ENCODE peak calls at places on chromosomes 6 and 20, in eight cellular contexts. N is OCI-LY7, W is PC-3, G is GM23248, D is neural progenitor cell, R is hepatocyte, Q is SK-N-SH, C is GM23338. Y is an unnamed sample.

GRCh38 chr6:31114970-31115849 is 610 bp downstream of the PSORS1C1 start:
- DNase-seq in N (no peak), W (peak; percentile 72), G (peak; percentile 84), D (no peak), R (peak; percentile 53), Q (no peak), C (peak; percentile 70), Y (no peak)

GRCh38 chr20:46088409-46089075 is 1.2 kb downstream of the NCOA5 start:
- DNase-seq in N (peak; percentile 61), W (peak; percentile 68), G (peak; percentile 59), D (peak; percentile 26), R (peak; percentile 28), Q (no peak), C (peak; percentile 8), Y (peak; percentile 45)

GRCh38 chr20:16712541-16712947 is 17.3 kb upstream of the SNRPB2 start:
- DNase-seq in N (no peak), W (no peak), G (no peak), D (no peak), R (no peak), Q (no peak), C (no peak), Y (no peak)

GRCh38 chr20:39453890-39454289 is 491.7 kb downstream of the DHX35 start:
- DNase-seq in N (no peak), W (no peak), G (no peak), D (peak; percentile 80), R (no peak), Q (no peak), C (no peak), Y (no peak)

GRCh38 chr20:20604907-20605306 is 107.5 kb downstream of the RALGAPA2 start:
- DNase-seq in N (no peak), W (no peak), G (no peak), D (no peak), R (no peak), Q (no peak), C (no peak), Y (no peak)

GRCh38 chr20:36093025-36093803 is 61.3 kb upstream of the EPB41L1 start:
- DNase-seq in N (no peak), W (peak; percentile 52), G (peak; percentile 64), D (peak; percentile 41), R (peak; percentile 72), Q (peak; percentile 66), C (no peak), Y (no peak)

GRCh38 chr6:3822747-3823445 is 26.3 kb upstream of the FAM50B start:
- DNase-seq in N (no peak), W (peak; percentile 84), G (peak; percentile 34), D (no peak), R (no peak), Q (no peak), C (no peak), Y (no peak)

GRCh38 chr6:6857528-6857927 is 250.2 kb upstream of the RREB1 start:
- DNase-seq in N (no peak), W (no peak), G (no peak), D (no peak), R (no peak), Q (no peak), C (no peak), Y (no peak)

GRCh38 chr6:37381579-37381978 is 27.8 kb downstream of the RNF8 start:
- DNase-seq in N (peak; percentile 83), W (peak; percentile 88), G (peak; percentile 67), D (peak; percentile 70), R (peak; percentile 84), Q (peak; percentile 47), C (peak; percentile 91), Y (peak; percentile 97)

GRCh38 chr20:36836591-36837329 is 39.2 kb upstream of the TLDC2 start:
- DNase-seq in N (peak; percentile 91), W (peak; percentile 64), G (peak; percentile 63), D (peak; percentile 81), R (peak; percentile 71), Q (peak; percentile 77), C (peak; percentile 96), Y (peak; percentile 52)

DNA sequence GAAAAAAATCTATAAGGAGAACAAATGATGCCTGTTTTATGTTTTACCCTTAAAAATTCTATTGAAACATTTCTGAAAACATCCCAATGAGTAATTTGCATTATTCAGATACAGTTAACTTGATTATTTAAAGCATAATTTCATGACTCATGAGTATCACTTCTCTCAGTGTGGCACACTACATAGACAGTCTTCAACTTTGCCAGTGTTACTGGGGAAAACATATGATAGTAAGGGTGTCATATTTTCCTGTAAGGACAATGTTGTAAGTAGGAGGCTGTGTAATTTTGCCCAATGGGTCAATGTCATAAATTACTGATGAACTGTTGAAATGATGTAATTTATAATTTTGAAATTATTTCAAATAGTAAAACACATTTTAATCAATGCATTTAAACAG is 125.6 kb downstream of the PHACTR1 start:
- DNase-seq in N (no peak), W (no peak), G (peak; percentile 8), D (no peak), R (no peak), Q (no peak), C (no peak), Y (no peak)
- TF ChIP-seq EZH2phosphoT487 in N (no peak), W (no peak), G (no peak), D (no peak), R (no peak), Q (no peak), C (no peak), Y (no peak)

GRCh38 chr6:90187437-90188049 is 109.1 kb downstream of the BACH2 start:
- DNase-seq in N (peak; percentile 49), W (no peak), G (no peak), D (no peak), R (no peak), Q (peak; percentile 38), C (no peak), Y (no peak)
- H3K27ac ChIP-seq in N (peak overlapping the region; percentile 35), W (no peak overlapping the region), G (no peak overlapping the region), D (no peak overlapping the region), R (peak overlapping the region; percentile 39), Q (peak overlapping the region; percentile 73), C (no peak overlapping the region), Y (no peak overlapping the region)

DNA sequence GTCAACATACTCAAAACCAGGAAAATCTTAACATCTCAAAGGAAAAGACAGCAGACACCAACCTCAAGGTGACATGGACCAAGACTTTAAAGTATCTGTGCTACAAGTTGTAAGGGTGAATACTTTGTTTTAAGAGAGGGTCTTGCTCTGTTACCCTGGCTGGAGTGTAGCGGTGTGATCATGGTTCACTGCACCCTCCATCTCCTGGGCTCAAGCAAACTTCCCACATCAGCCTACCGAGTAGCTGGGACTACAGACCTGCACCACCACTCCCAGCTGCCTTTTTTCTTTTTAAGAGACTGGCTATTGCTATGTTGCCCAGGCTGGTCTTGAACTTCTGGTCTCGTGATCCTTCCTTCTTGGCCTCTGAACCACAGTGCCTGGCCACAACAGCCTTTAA is 9.7 kb downstream of the AMD1 start:
- DNase-seq in N (no peak), W (no peak), G (no peak), D (no peak), R (no peak), Q (no peak), C (no peak), Y (no peak)
- H3K4me2 ChIP-seq in N (peak overlapping the region; percentile 13), W (no peak overlapping the region), G (no peak overlapping the region), D (no peak overlapping the region), R (no peak overlapping the region), Q (no peak overlapping the region), C (peak overlapping the region; percentile 63), Y (no peak overlapping the region)

DNA sequence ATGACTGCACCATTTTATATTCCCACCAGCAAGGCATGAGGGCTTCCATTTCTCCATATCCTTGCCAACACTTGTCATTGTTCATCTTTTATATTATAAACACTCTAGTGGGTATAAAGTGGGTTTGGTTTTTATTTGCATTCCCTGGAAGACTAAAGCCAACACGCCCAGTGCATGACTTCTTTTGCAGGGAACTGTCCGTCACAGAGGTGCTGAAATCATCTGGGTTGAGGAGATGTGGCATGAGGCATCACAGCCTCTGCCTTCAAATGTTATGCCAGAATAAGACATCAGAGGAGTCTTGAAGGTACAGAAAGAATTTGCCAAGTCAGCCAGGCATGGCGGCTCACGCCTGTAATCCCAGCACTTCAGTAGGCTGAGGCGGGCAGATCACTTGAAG is 29.9 kb upstream of the FAM210B start:
- DNase-seq in N (peak; percentile 12), W (peak; percentile 57), G (peak; percentile 47), D (peak; percentile 51), R (peak; percentile 45), Q (no peak), C (no peak), Y (peak; percentile 47)
- TF ChIP-seq EZH2phosphoT487 in N (no peak), W (no peak), G (no peak), D (no peak), R (no peak), Q (no peak), C (no peak), Y (no peak)

DNA sequence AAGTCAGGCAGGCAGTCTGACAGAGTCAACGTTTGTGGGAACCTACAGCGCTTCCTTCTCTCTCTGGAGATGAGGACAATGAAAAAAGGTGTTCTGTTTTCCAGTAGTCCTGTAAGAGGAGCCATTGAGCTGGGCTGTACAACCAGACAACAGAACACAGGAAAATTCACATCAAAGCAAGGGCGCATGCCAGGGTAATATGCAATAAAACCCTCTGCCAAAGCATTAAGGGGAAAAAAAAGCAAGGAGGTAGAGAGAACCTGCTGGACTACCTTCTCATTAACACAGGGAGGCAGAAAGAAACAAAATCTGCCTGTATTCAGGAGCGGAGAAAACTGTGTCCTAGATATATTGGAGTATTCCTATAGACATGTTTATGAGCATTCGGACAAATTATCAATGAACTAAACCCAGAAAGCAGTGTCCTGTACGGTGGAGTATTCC is 1.3 kb downstream of the RNF24 start:
- DNase-seq in N (peak; percentile 48), W (peak; percentile 97), G (peak; percentile 90), D (peak; percentile 55), R (peak; percentile 82), Q (peak; percentile 61), C (peak; percentile 33), Y (peak; percentile 74)
- H3K27ac ChIP-seq in N (no peak overlapping the region), W (peak overlapping the region; percentile 9), G (peak overlapping the region; percentile 65), D (no peak overlapping the region), R (peak overlapping the region; percentile 89), Q (peak overlapping the region; percentile 70), C (no peak overlapping the region), Y (peak overlapping the region; percentile 33)

Y was measured in MM.1S.